ENCODE peak calls at places on chromosomes 13 and 19, in six cellular contexts. One of them, this sample, is unnamed. For H3K4me1, the result is how much of the 10 kb centered on the place peaks cover.

GRCh38 chr19:17244618-17245534 is 843 bp downstream of the NR2F6 start:
- DNase-seq in Caco-2: no peak
- DNase-seq in heart right ventricle: no peak
- DNase-seq in CD8-positive, alpha-beta T cell: no peak
- DNase-seq in GM23338: peak
- DNase-seq in tibial artery: no peak
- DNase-seq in this sample: peak

GRCh38 chr19:55678121-55678671 is 3.2 kb downstream of the EPN1 start:
- DNase-seq in Caco-2: no peak
- DNase-seq in heart right ventricle: peak
- DNase-seq in CD8-positive, alpha-beta T cell: no peak
- DNase-seq in GM23338: no peak
- DNase-seq in tibial artery: no peak
- DNase-seq in this sample: peak

GRCh38 chr19:35509861-35510625 is 3.4 kb downstream of the DMKN start:
- DNase-seq in Caco-2: peak
- DNase-seq in heart right ventricle: peak
- DNase-seq in CD8-positive, alpha-beta T cell: peak
- DNase-seq in GM23338: peak
- DNase-seq in tibial artery: peak
- DNase-seq in this sample: peak

GRCh38 chr13:99227909-99228688 is 27.4 kb downstream of the UBAC2 start:
- DNase-seq in Caco-2: no peak
- DNase-seq in heart right ventricle: no peak
- DNase-seq in CD8-positive, alpha-beta T cell: no peak
- DNase-seq in GM23338: no peak
- DNase-seq in tibial artery: no peak
- DNase-seq in this sample: no peak

GRCh38 chr13:76822691-76823267 is 63.4 kb downstream of the KCTD12 start:
- DNase-seq in Caco-2: no peak
- DNase-seq in heart right ventricle: no peak
- DNase-seq in CD8-positive, alpha-beta T cell: no peak
- DNase-seq in GM23338: no peak
- DNase-seq in tibial artery: no peak
- DNase-seq in this sample: no peak

GRCh38 chr13:89465366-89465765 is 1794.2 kb downstream of the SLITRK5 start:
- DNase-seq in Caco-2: no peak
- DNase-seq in heart right ventricle: no peak
- DNase-seq in CD8-positive, alpha-beta T cell: no peak
- DNase-seq in GM23338: no peak
- DNase-seq in tibial artery: no peak
- DNase-seq in this sample: no peak

GRCh38 chr19:27776524-27776923 is 1436.4 kb downstream of the UQCRFS1 start:
- DNase-seq in Caco-2: no peak
- DNase-seq in heart right ventricle: no peak
- DNase-seq in CD8-positive, alpha-beta T cell: no peak
- DNase-seq in GM23338: no peak
- DNase-seq in tibial artery: no peak
- DNase-seq in this sample: no peak

GRCh38 chr19:39941615-39942507 is 7.4 kb upstream of the FCGBP start:
- DNase-seq in Caco-2: no peak
- DNase-seq in heart right ventricle: peak
- DNase-seq in CD8-positive, alpha-beta T cell: peak
- DNase-seq in GM23338: no peak
- DNase-seq in tibial artery: no peak
- DNase-seq in this sample: no peak

GRCh38 chr13:109332501-109333499 is 453.6 kb downstream of the IRS2 start:
- DNase-seq in Caco-2: no peak
- DNase-seq in heart right ventricle: no peak
- DNase-seq in CD8-positive, alpha-beta T cell: no peak
- DNase-seq in GM23338: peak
- DNase-seq in tibial artery: no peak
- DNase-seq in this sample: no peak

GRCh38 chr19:31292639-31293185 is 56.5 kb downstream of the TSHZ3 start:
- DNase-seq in Caco-2: no peak
- DNase-seq in heart right ventricle: no peak
- DNase-seq in CD8-positive, alpha-beta T cell: no peak
- DNase-seq in GM23338: no peak
- DNase-seq in tibial artery: no peak
- DNase-seq in this sample: no peak

GRCh38 chr13:27691207-27691606 is 69.5 kb downstream of the POLR1D start:
- DNase-seq in Caco-2: no peak
- DNase-seq in heart right ventricle: no peak
- DNase-seq in CD8-positive, alpha-beta T cell: no peak
- DNase-seq in GM23338: peak
- DNase-seq in tibial artery: no peak
- DNase-seq in this sample: no peak

GRCh38 chr19:35040826-35041547 is 534 bp upstream of the HPN start:
- DNase-seq in Caco-2: peak
- DNase-seq in heart right ventricle: peak
- DNase-seq in CD8-positive, alpha-beta T cell: peak
- DNase-seq in GM23338: peak
- DNase-seq in tibial artery: peak
- DNase-seq in this sample: peak

GRCh38 chr19:1411255-1412191 is 4.1 kb downstream of the DAZAP1 start:
- DNase-seq in Caco-2: no peak
- DNase-seq in heart right ventricle: peak
- DNase-seq in CD8-positive, alpha-beta T cell: peak
- DNase-seq in GM23338: no peak
- DNase-seq in tibial artery: no peak
- DNase-seq in this sample: peak

GRCh38 chr19:53981408-53981998 is 9.9 kb upstream of the CACNG6 start:
- DNase-seq in Caco-2: no peak
- DNase-seq in heart right ventricle: no peak
- DNase-seq in CD8-positive, alpha-beta T cell: no peak
- DNase-seq in GM23338: peak
- DNase-seq in tibial artery: no peak
- DNase-seq in this sample: no peak

GRCh38 chr13:110874508-110874960 is 40.3 kb downstream of the ANKRD10 start:
- DNase-seq in Caco-2: peak
- DNase-seq in heart right ventricle: peak
- DNase-seq in CD8-positive, alpha-beta T cell: peak
- DNase-seq in GM23338: peak
- DNase-seq in tibial artery: peak
- DNase-seq in this sample: peak

GRCh38 chr13:24502567-24503375 is 9.8 kb downstream of the PARP4 start:
- DNase-seq in Caco-2: no peak
- DNase-seq in heart right ventricle: no peak
- DNase-seq in CD8-positive, alpha-beta T cell: no peak
- DNase-seq in GM23338: no peak
- DNase-seq in tibial artery: no peak
- DNase-seq in this sample: peak

GRCh38 chr13:27704681-27705080 is 83.0 kb downstream of the POLR1D start:
- DNase-seq in Caco-2: no peak
- DNase-seq in heart right ventricle: no peak
- DNase-seq in CD8-positive, alpha-beta T cell: no peak
- DNase-seq in GM23338: no peak
- DNase-seq in tibial artery: no peak
- DNase-seq in this sample: no peak

GRCh38 chr13:48220592-48221300 is 12.3 kb upstream of the ITM2B start:
- DNase-seq in Caco-2: no peak
- DNase-seq in heart right ventricle: no peak
- DNase-seq in CD8-positive, alpha-beta T cell: no peak
- DNase-seq in GM23338: no peak
- DNase-seq in tibial artery: no peak
- DNase-seq in this sample: no peak

GRCh38 chr19:54209058-54209747 is 8.5 kb downstream of the RPS9 start:
- DNase-seq in Caco-2: peak
- DNase-seq in heart right ventricle: no peak
- DNase-seq in CD8-positive, alpha-beta T cell: no peak
- DNase-seq in GM23338: peak
- DNase-seq in tibial artery: no peak
- DNase-seq in this sample: no peak

GRCh38 chr13:64127192-64127591 is 2711.5 kb upstream of the PCDH20 start:
- DNase-seq in Caco-2: no peak
- DNase-seq in heart right ventricle: no peak
- DNase-seq in CD8-positive, alpha-beta T cell: no peak
- DNase-seq in GM23338: no peak
- DNase-seq in tibial artery: no peak
- DNase-seq in this sample: no peak

DNA sequence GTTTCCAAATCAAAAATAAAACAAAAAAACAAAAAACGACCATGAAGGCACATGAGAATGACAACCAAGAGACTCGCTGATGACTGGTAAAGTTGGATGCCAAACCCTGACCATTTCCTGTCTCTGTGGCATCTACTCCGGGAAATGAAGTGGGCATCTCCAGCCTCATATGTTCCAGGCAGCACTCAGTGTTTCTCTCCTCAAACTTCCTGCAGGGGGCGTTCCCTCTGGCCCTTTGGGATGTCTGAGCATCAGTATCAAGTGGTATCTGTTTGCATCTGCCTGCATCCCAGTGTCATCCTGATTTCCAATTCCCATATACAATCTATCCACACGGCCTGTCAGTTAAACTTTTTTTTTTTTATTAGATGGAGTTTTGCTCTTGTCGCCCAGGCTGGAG is 9.8 kb upstream of the SIGLEC12 start:
- DNase-seq in Caco-2: no peak
- DNase-seq in heart right ventricle: no peak
- DNase-seq in CD8-positive, alpha-beta T cell: no peak
- DNase-seq in GM23338: peak
- DNase-seq in tibial artery: no peak
- DNase-seq in this sample: no peak
- TF ChIP-seq CTCF in Caco-2: no peak
- TF ChIP-seq CTCF in heart right ventricle: no peak
- TF ChIP-seq CTCF in CD8-positive, alpha-beta T cell: no peak
- TF ChIP-seq CTCF in GM23338: peak
- TF ChIP-seq CTCF in tibial artery: no peak
- TF ChIP-seq CTCF in this sample: no peak

GRCh38 chr13:44573790-44574465 is 2.2 kb downstream of the TSC22D1 start:
- DNase-seq in Caco-2: no peak
- DNase-seq in heart right ventricle: no peak
- DNase-seq in CD8-positive, alpha-beta T cell: no peak
- DNase-seq in GM23338: peak
- DNase-seq in tibial artery: no peak
- DNase-seq in this sample: no peak
- H3K4me3 ChIP-seq in Caco-2: no peak
- H3K4me3 ChIP-seq in heart right ventricle: no peak
- H3K4me3 ChIP-seq in CD8-positive, alpha-beta T cell: no peak
- H3K4me3 ChIP-seq in GM23338: peak
- H3K4me3 ChIP-seq in tibial artery: peak
- H3K4me3 ChIP-seq in this sample: peak

GRCh38 chr19:48627865-48628314 is 8.6 kb downstream of the SPHK2 start:
- DNase-seq in Caco-2: no peak
- DNase-seq in heart right ventricle: no peak
- DNase-seq in CD8-positive, alpha-beta T cell: no peak
- DNase-seq in GM23338: no peak
- DNase-seq in tibial artery: no peak
- DNase-seq in this sample: no peak

GRCh38 chr19:48628486-48629296 is 8.5 kb downstream of the DBP start:
- DNase-seq in Caco-2: peak
- DNase-seq in heart right ventricle: no peak
- DNase-seq in CD8-positive, alpha-beta T cell: no peak
- DNase-seq in GM23338: no peak
- DNase-seq in tibial artery: peak
- DNase-seq in this sample: no peak

GRCh38 chr19:48629297-48629598 is 7.9 kb downstream of the DBP start:
- DNase-seq in Caco-2: no peak
- DNase-seq in heart right ventricle: no peak
- DNase-seq in CD8-positive, alpha-beta T cell: no peak
- DNase-seq in GM23338: no peak
- DNase-seq in tibial artery: peak
- DNase-seq in this sample: no peak

GRCh38 chr19:48625891-48626327 is 6.6 kb downstream of the SPHK2 start:
- DNase-seq in Caco-2: no peak
- DNase-seq in heart right ventricle: no peak
- DNase-seq in CD8-positive, alpha-beta T cell: no peak
- DNase-seq in GM23338: no peak
- DNase-seq in tibial artery: peak
- DNase-seq in this sample: no peak

DNA sequence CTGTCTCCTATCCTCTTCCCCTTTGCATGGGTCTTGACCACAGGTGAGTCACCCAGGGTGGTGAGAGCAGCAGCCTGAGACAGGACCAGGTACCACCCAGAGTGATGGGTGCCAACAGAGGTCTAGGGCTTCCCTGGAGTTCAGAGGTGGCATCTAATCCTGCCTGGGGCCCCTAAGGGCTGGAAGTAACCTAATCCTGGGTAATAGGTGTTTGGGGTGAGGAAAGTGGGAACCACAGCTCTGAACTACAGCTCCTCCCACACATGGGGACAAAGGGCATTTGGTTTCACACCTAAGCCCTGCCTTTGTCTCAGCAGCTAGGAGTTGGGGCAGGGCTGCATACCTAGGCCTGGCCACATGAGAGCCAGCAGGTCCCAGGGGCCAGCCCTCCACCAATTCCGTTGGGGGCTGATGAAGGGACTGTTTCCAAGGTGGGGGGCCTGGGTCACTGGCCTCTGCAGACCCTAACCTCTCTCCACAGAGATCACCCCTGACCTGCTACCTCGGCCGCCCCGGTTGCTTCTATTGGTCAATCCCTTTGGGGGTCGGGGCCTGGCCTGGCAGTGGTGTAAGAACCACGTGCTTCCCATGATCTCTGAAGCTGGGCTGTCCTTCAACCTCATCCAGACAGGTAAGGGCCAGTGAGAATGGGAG is 8.0 kb downstream of the SPHK2 start:
- DNase-seq in Caco-2: peak
- DNase-seq in heart right ventricle: no peak
- DNase-seq in CD8-positive, alpha-beta T cell: no peak
- DNase-seq in GM23338: no peak
- DNase-seq in tibial artery: peak
- DNase-seq in this sample: no peak
- H3K4me1 ChIP-seq in Caco-2: half or more
- H3K4me1 ChIP-seq in heart right ventricle: under half
- H3K4me1 ChIP-seq in CD8-positive, alpha-beta T cell: under half
- H3K4me1 ChIP-seq in GM23338: under half
- H3K4me1 ChIP-seq in tibial artery: under half
- H3K4me1 ChIP-seq in this sample: half or more

GRCh38 chr13:43978688-43979087 is 99.0 kb downstream of the LACC1 start:
- DNase-seq in Caco-2: no peak
- DNase-seq in heart right ventricle: no peak
- DNase-seq in CD8-positive, alpha-beta T cell: no peak
- DNase-seq in GM23338: no peak
- DNase-seq in tibial artery: no peak
- DNase-seq in this sample: no peak

GRCh38 chr13:43979492-43979891 is 99.8 kb downstream of the LACC1 start:
- DNase-seq in Caco-2: no peak
- DNase-seq in heart right ventricle: no peak
- DNase-seq in CD8-positive, alpha-beta T cell: no peak
- DNase-seq in GM23338: no peak
- DNase-seq in tibial artery: no peak
- DNase-seq in this sample: no peak

GRCh38 chr13:43981512-43982301 is 102.0 kb downstream of the LACC1 start:
- DNase-seq in Caco-2: no peak
- DNase-seq in heart right ventricle: no peak
- DNase-seq in CD8-positive, alpha-beta T cell: no peak
- DNase-seq in GM23338: no peak
- DNase-seq in tibial artery: no peak
- DNase-seq in this sample: no peak

GRCh38 chr13:43983373-43983772 is 103.7 kb downstream of the LACC1 start:
- DNase-seq in Caco-2: no peak
- DNase-seq in heart right ventricle: no peak
- DNase-seq in CD8-positive, alpha-beta T cell: no peak
- DNase-seq in GM23338: no peak
- DNase-seq in tibial artery: no peak
- DNase-seq in this sample: no peak

DNA sequence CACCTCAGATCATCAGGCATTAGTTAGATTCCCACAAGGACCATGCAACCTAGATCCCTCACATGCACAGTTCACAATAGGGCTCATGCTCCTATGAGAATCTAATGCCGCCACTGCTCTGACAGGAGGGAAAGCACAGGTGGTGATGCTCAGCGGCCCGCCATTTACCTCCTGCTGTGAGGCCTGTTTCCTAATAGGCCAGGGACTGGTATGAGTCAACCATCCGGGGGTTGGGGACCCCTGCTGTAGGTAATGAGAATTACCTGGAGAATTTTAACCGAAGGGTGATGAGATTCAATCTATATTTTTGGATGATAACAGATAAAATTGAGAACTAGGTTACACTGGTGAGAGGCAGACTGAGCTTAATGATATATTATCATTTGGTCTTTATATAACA is 101.4 kb downstream of the LACC1 start:
- DNase-seq in Caco-2: no peak
- DNase-seq in heart right ventricle: no peak
- DNase-seq in CD8-positive, alpha-beta T cell: no peak
- DNase-seq in GM23338: peak
- DNase-seq in tibial artery: no peak
- DNase-seq in this sample: no peak
- TF ChIP-seq CTCF in Caco-2: peak
- TF ChIP-seq CTCF in heart right ventricle: no peak
- TF ChIP-seq CTCF in CD8-positive, alpha-beta T cell: no peak
- TF ChIP-seq CTCF in GM23338: peak
- TF ChIP-seq CTCF in tibial artery: no peak
- TF ChIP-seq CTCF in this sample: no peak